ENCODE peak calls at places on chromosomes 7 and 10, in six cellular contexts. B, G, M, V, H and Q are unnamed samples. For H3K9me3, the result is how much of the 10 kb centered on the place peaks cover.

GRCh38 chr7:613442-614140 is 93.9 kb upstream of the PDGFA start:
- DNase-seq in B (no peak), G (no peak), M (no peak), V (no peak), H (no peak), Q (no peak)

GRCh38 chr10:71795248-71795647 is 21.9 kb upstream of the VSIR start:
- DNase-seq in B (no peak), G (peak), M (no peak), V (peak), H (no peak), Q (no peak)

GRCh38 chr10:93222211-93222754 is 148.6 kb downstream of the CYP26A1 start:
- DNase-seq in B (no peak), G (no peak), M (no peak), V (no peak), H (no peak), Q (no peak)

GRCh38 chr7:137985253-137985896 is 16.5 kb downstream of the CREB3L2 start:
- DNase-seq in B (no peak), G (peak), M (no peak), V (no peak), H (no peak), Q (no peak)

GRCh38 chr7:150686030-150686626 is 622 bp downstream of the GIMAP2 start:
- DNase-seq in B (no peak), G (no peak), M (no peak), V (no peak), H (no peak), Q (no peak)

GRCh38 chr7:107659666-107660065 is 962 bp upstream of the SLC26A4 start:
- DNase-seq in B (no peak), G (peak), M (no peak), V (no peak), H (no peak), Q (no peak)

GRCh38 chr7:127874951-127875608 is 156.2 kb downstream of the LRRC4 start:
- DNase-seq in B (no peak), G (peak), M (no peak), V (no peak), H (no peak), Q (no peak)

GRCh38 chr7:158834799-158835784 is 5.8 kb upstream of the ESYT2 start:
- DNase-seq in B (no peak), G (no peak), M (no peak), V (no peak), H (no peak), Q (no peak)

GRCh38 chr7:140621326-140622035 is 19.1 kb downstream of the DENND2A start:
- DNase-seq in B (no peak), G (peak), M (no peak), V (no peak), H (no peak), Q (no peak)
- H3K27ac ChIP-seq in B (peak), G (no peak), M (no peak), V (peak), H (no peak), Q (no peak)

DNA sequence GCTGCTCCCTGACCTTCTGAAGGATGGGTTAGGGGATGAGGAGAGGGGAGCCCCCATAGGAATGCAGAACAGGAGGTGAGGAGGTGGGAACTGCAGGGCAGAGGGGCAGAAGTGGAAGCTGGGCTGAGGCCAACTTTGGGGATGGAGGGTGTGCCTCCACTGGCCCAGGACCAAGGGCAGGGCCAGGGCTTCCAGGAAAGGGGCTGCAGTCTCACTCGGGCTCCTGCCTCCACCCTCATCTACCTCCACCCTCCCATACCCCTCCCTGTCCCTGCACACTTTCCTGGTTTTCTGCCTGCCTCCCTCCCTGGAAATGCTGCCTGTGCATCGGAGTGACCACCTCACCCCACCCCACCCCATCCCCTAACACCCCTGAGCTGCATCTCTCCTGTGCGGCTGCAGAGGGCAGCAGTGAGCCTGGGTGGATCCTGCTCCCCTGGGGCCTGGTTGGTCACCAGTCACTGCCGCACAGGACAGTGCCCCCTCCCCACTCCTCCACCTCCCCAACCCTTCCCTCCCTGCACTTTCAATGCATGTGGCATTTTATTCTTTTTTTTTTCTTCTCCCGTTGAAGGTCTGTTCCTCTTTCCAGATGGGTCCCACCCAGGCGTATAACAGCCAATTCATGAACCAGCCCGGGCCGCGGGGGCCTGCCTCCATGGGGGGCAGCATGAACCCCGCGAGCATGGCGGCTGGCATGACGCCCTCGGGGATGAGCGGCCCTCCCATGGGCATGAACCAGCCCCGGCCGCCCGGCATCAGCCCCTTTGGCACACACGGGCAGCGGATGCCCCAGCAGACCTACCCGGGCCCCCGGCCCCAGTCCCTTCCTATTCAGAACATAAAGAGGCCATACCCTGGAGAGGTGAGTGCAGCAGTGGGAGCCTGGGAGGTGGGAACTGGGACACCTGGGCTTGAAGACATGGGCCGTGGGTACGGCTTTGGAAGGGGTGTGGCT is 54.2 kb upstream of the PPIF start:
- DNase-seq in B (no peak), G (no peak), M (no peak), V (no peak), H (no peak), Q (peak)
- H3K4me3 ChIP-seq in B (no peak), G (no peak), M (no peak), V (no peak), H (no peak), Q (no peak)

GRCh38 chr10:131816157-131816775 is 84.5 kb upstream of the PPP2R2D start:
- DNase-seq in B (no peak), G (no peak), M (no peak), V (no peak), H (no peak), Q (no peak)
- H3K9me3 ChIP-seq in B (under half), G (under half), M (under half), V (under half), H (under half), Q (under half)

GRCh38 chr10:100014129-100014762 is 4.5 kb upstream of the DNMBP start:
- DNase-seq in B (no peak), G (no peak), M (no peak), V (no peak), H (no peak), Q (no peak)
- H3K27ac ChIP-seq in B (no peak), G (no peak), M (no peak), V (no peak), H (no peak), Q (no peak)

DNA sequence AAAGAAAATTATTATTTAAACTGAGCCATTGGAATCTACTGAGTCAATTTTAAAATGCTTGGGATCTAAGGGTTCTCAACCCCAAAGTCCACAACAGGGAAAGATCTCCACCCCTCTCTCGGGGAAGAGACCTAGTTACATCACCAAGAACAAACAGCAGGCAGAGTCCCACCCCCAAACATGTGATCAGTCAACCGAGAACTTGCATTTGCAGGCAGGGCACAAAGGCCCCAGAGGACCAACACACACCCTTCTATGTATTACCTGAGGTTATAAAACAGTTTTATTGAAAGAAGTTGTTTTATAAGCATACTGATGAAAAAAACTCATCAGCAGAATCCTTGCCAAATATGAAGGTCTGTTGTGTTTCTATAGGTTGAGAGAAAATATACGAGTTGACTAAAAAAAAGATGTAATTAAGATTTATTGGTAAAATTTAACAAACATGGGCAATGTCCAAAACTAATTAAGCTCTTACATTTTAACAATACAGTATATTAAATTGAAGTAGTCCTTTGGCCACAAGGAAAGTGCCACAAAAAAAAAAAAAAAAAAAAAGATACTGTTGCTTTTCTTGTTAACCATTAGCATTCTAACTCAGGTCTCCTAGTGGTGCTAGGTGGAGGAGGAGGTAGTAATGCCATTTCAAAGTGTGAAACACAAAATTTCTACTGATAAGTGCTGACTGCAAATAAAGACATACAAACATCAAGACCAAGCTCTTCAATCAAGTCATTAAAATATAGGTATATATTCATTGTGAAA is 975 bp upstream of the USP54 start:
- DNase-seq in B (peak), G (no peak), M (peak), V (peak), H (peak), Q (peak)
- H3K4me3 ChIP-seq in B (peak), G (no peak), M (no peak), V (peak), H (no peak), Q (no peak)

GRCh38 chr7:56493196-56493595 is 377.0 kb upstream of the NUPR2 start:
- DNase-seq in B (no peak), G (no peak), M (no peak), V (no peak), H (no peak), Q (no peak)
- H3K9me3 ChIP-seq in B (half or more), G (half or more), M (under half), V (under half), H (under half), Q (under half)

DNA sequence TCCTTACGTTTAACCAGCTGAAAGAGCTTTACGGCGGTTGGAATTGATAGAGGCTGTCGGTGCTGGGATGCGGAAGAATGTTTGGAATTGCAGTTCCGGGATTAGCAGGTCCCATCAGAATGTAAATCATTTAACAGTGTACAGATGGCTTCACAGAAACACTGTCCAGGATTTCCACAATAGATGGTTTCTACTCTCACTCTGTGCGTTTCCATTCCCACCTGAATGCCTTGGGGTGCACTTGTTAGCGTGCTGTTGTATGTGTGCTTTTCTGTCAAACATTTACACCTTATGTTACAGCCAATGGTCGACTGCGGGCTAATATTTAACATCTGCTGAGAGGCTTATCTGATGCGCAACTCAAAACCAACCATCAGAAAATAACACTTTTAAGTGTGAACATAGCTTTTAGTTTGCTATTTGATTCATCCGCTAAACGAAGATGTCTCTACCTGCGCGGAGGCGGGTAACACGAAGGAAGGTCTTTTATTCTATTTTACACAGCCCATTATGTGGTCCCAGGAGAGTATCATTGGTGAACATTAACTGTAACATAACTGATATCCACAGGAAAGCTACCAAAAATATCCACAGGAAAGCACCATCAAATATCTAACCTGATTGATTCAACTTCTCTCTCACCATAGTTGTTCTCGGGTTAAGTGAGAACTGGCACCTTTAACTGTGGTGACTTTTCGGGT is 179.0 kb downstream of the PRPF18 start:
- DNase-seq in B (no peak), G (no peak), M (no peak), V (no peak), H (peak), Q (peak)
- H3K27ac ChIP-seq in B (no peak), G (no peak), M (no peak), V (no peak), H (peak), Q (peak)